ENCODE peak calls at places on chromosomes 2 and 18, in five cellular contexts. V is NCI-H1105, I is GM04504, X is amniotic stem cell, R is NCI-H1092 treated with DMSO at 0.1 percent for 48 hours. M is an unnamed sample.

GRCh38 chr2:101145406-101145805 is 5.8 kb downstream of the TBC1D8 start:
- DNase-seq in X (no peak), V (no peak), R (no peak), I (no peak), M (no peak)

GRCh38 chr2:98959759-98960507 is 23.9 kb upstream of the CRACDL start:
- DNase-seq in X (no peak), R (no peak), I (no peak), V (no peak), M (no peak)

GRCh38 chr2:29580223-29580622 is 341.2 kb downstream of the ALK start:
- DNase-seq in V (no peak), R (no peak), X (no peak), I (peak; percentile 35), M (no peak)

GRCh38 chr2:236162804-236163482 is 5.2 kb downstream of the GBX2 start:
- DNase-seq in V (no peak), R (no peak), X (no peak), I (no peak), M (no peak)

GRCh38 chr18:58784601-58785137 is 80.0 kb upstream of the ZNF532 start:
- DNase-seq in V (no peak), I (no peak), X (no peak), R (no peak), M (no peak)

GRCh38 chr2:96527990-96528679 is 8.4 kb upstream of the ARID5A start:
- DNase-seq in V (no peak), I (no peak), R (no peak), X (no peak), M (no peak)

GRCh38 chr2:238653436-238654109 is 194.3 kb upstream of the TWIST2 start:
- DNase-seq in V (no peak), R (no peak), X (no peak), I (no peak), M (no peak)

GRCh38 chr2:175175896-175176295 is 5.6 kb downstream of the ATP5MC3 start:
- DNase-seq in R (no peak), I (no peak), X (no peak), V (no peak), M (no peak)

GRCh38 chr2:147792966-147793617 is 51.7 kb upstream of the ACVR2A start:
- DNase-seq in R (no peak), V (no peak), X (no peak), I (no peak), M (no peak)

GRCh38 chr2:159995038-159995437 is 67.4 kb downstream of the PLA2R1 start:
- DNase-seq in V (no peak), I (no peak), X (no peak), R (no peak), M (no peak)

GRCh38 chr2:217853301-217853881 is 149.4 kb downstream of the TNS1 start:
- DNase-seq in I (peak; percentile 65), X (peak; percentile 13), R (no peak), V (no peak), M (peak; percentile 26)

GRCh38 chr2:49616800-49617199 is 462.5 kb upstream of the FSHR start:
- DNase-seq in I (no peak), R (peak; percentile 33), X (no peak), V (peak; percentile 6), M (no peak)

GRCh38 chr2:216555274-216555673 is 56.6 kb downstream of the RPL37A start:
- DNase-seq in R (peak; percentile 68), X (no peak), I (no peak), V (no peak), M (no peak)

GRCh38 chr18:36389811-36390581 is 92.5 kb downstream of the FHOD3 start:
- DNase-seq in V (no peak), I (no peak), R (no peak), X (no peak), M (no peak)

GRCh38 chr2:208945719-208946280 is 478.0 kb upstream of the MAP2 start:
- DNase-seq in R (no peak), I (no peak), X (no peak), V (no peak), M (no peak)

GRCh38 chr2:126614529-126615279 is 41.3 kb upstream of the GYPC start:
- DNase-seq in X (no peak), R (no peak), V (no peak), I (peak; percentile 17), M (peak; percentile 31)

GRCh38 chr18:48296581-48296980 is 112.6 kb downstream of the ZBTB7C start:
- DNase-seq in V (no peak), I (no peak), R (no peak), X (no peak), M (no peak)

GRCh38 chr18:75811156-75811555 is 383.7 kb upstream of the SMIM21 start:
- DNase-seq in R (peak; percentile 82), V (peak; percentile 94), X (no peak), I (no peak), M (no peak)

GRCh38 chr2:138441916-138442315 is 59.7 kb upstream of the SPOPL start:
- DNase-seq in R (no peak), I (no peak), V (no peak), X (no peak), M (no peak)

GRCh38 chr2:120026890-120027289 is 14.0 kb downstream of the EPB41L5 start:
- DNase-seq in I (no peak), X (no peak), V (no peak), R (no peak), M (no peak)

GRCh38 chr2:218852911-218853667 is 6.5 kb upstream of the WNT6 start:
- DNase-seq in X (no peak), V (peak; percentile 30), R (no peak), I (no peak), M (no peak)

GRCh38 chr2:11872247-11872947 is 126.0 kb downstream of the LPIN1 start:
- DNase-seq in I (no peak), V (peak; percentile 41), R (no peak), X (no peak), M (no peak)

GRCh38 chr18:61574665-61575064 is 241.4 kb downstream of the CDH20 start:
- DNase-seq in R (no peak), V (no peak), I (no peak), X (no peak), M (no peak)

GRCh38 chr18:28159055-28159454 is 17.9 kb downstream of the CDH2 start:
- DNase-seq in I (no peak), X (no peak), R (no peak), V (no peak), M (no peak)

GRCh38 chr2:150705357-150705756 is 217.9 kb upstream of the RND3 start:
- DNase-seq in X (no peak), V (no peak), I (no peak), R (no peak), M (no peak)

GRCh38 chr2:205876127-205876526 is 193.8 kb downstream of the NRP2 start:
- DNase-seq in I (no peak), X (no peak), V (no peak), R (no peak), M (no peak)

M was measured in BJ.